ENCODE peak calls at places on chromosomes 16 and 17, in five cellular contexts. B, X, T, U and O are unnamed samples.

GRCh38 chr16:5175263-5175662 is 77.7 kb upstream of the EEF2KMT start:
- DNase-seq in B (no peak), U (no peak), X (no peak), T (no peak), O (no peak)

GRCh38 chr16:29961479-29962343 is at the start of gene TMEM219:
- DNase-seq in U (peak; percentile 94), T (peak; percentile 96), X (peak; percentile 94), B (peak; percentile 94), O (peak; percentile 89)

GRCh38 chr16:31427441-31428276 is 501 bp downstream of the COX6A2 start:
- DNase-seq in B (peak; percentile 75), X (no peak), U (no peak), T (peak; percentile 11), O (no peak)

GRCh38 chr16:26856271-26856670 is 210.5 kb upstream of the C16orf82 start:
- DNase-seq in B (no peak), T (no peak), U (no peak), X (no peak), O (no peak)

GRCh38 chr16:65384441-65384840 is 262.6 kb upstream of the CDH11 start:
- DNase-seq in B (peak; percentile 49), X (no peak), U (no peak), T (no peak), O (no peak)

GRCh38 chr17:13212861-13213260 is 195.0 kb upstream of the ELAC2 start:
- DNase-seq in T (no peak), X (no peak), U (no peak), B (no peak), O (no peak)

GRCh38 chr16:55329791-55330190 is 5.8 kb downstream of the IRX6 start:
- DNase-seq in T (no peak), B (no peak), X (peak; percentile 62), U (no peak), O (no peak)

GRCh38 chr17:75472119-75472518 is 15.7 kb downstream of the TMEM94 start:
- DNase-seq in X (no peak), T (no peak), B (no peak), U (peak; percentile 56), O (no peak)

GRCh38 chr16:67862623-67863583 is 9.9 kb upstream of the EDC4 start:
- DNase-seq in B (peak; percentile 87), T (no peak), X (no peak), U (no peak), O (no peak)

GRCh38 chr16:80936410-80936809 is 70.3 kb downstream of the CMC2 start:
- DNase-seq in U (no peak), B (peak; percentile 32), X (no peak), T (no peak), O (no peak)

GRCh38 chr16:79099701-79100100 is 500.8 kb downstream of the MAF start:
- DNase-seq in U (no peak), B (no peak), X (no peak), T (no peak), O (no peak)

GRCh38 chr16:89009343-89010209 is 32.6 kb upstream of the CBFA2T3 start:
- DNase-seq in U (peak; percentile 46), B (peak; percentile 36), T (peak; percentile 76), X (peak; percentile 77), O (peak; percentile 20)

GRCh38 chr16:84582958-84583516 is 34.8 kb downstream of the COTL1 start:
- DNase-seq in B (peak; percentile 58), T (no peak), X (no peak), U (no peak), O (no peak)

GRCh38 chr17:7221281-7222092 is 1.7 kb downstream of the ACADVL start:
- DNase-seq in U (no peak), T (no peak), X (no peak), B (no peak), O (no peak)

GRCh38 chr17:7560172-7561027 is 1.3 kb upstream of the SENP3 start:
- DNase-seq in B (peak; percentile 85), T (peak; percentile 89), U (peak; percentile 81), X (peak; percentile 90), O (peak; percentile 56)

GRCh38 chr17:41697122-41697962 is 8.7 kb downstream of the EIF1 start:
- DNase-seq in B (peak; percentile 86), X (no peak), U (no peak), T (peak; percentile 70), O (no peak)

GRCh38 chr17:40963838-40964237 is 2.9 kb downstream of the KRT39 start:
- DNase-seq in B (peak; percentile 45), U (peak; percentile 12), X (no peak), T (no peak), O (peak; percentile 38)

GRCh38 chr16:28522792-28523191 is 16.0 kb downstream of the NUPR1 start:
- DNase-seq in T (no peak), X (no peak), B (no peak), U (no peak), O (no peak)
- H2AFZ ChIP-seq in T (no peak overlapping the region), X (no peak overlapping the region), B (no peak overlapping the region), U (no peak overlapping the region), O (no peak overlapping the region)

DNA sequence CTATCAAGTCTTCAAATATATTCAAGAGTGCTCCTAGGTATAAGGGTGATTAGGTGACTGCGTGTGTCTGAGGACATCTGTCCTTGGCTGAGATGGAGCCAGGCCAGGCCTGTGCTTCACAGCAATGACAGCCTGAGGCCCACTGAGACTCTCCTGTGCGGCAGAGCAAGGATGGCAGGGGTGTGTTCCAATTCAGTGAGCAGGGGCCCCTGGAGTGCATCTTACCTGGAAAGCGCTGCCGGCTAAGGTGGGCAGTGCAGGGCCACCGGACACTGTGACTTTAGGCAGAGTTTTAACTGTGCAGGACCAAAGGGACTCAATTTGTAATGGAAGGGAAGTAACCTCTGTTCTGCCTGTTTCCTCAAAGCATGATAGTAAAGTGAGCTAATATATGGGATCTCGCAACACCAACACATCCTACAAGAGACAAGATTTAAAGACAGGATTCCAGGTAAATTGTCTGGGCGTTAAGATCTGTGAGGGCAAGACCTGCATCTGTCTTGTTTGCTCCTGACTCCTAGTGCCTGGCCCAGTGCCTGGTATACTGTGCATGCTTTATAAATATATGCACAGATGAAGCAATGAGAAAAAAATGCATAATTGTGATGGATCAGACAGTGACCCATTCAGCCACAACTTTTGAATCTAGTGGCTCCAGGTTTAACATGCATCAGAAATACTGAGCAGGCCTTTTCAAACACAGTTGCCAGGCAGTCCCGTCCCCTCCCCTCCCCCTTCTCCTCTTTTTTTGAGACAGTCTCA is 86.7 kb downstream of the MRC2 start:
- DNase-seq in X (no peak), U (no peak), B (peak; percentile 78), T (no peak), O (peak; percentile 35)
- H3K27ac ChIP-seq in X (no peak overlapping the region), U (no peak overlapping the region), B (peak overlapping the region; percentile 75), T (no peak overlapping the region), O (no peak overlapping the region)

GRCh38 chr16:58280846-58281301 is 14.0 kb downstream of the PRSS54 start:
- DNase-seq in U (no peak), T (no peak), B (peak; percentile 21), X (no peak), O (peak; percentile 22)

GRCh38 chr16:58286280-58286679 is 8.5 kb downstream of the PRSS54 start:
- DNase-seq in X (no peak), U (no peak), T (no peak), B (no peak), O (no peak)

GRCh38 chr16:58286769-58287433 is 7.9 kb downstream of the PRSS54 start:
- DNase-seq in T (no peak), X (no peak), U (no peak), B (no peak), O (no peak)

GRCh38 chr16:58284021-58284420 is 10.8 kb downstream of the PRSS54 start:
- DNase-seq in T (no peak), X (no peak), B (no peak), U (no peak), O (no peak)

DNA sequence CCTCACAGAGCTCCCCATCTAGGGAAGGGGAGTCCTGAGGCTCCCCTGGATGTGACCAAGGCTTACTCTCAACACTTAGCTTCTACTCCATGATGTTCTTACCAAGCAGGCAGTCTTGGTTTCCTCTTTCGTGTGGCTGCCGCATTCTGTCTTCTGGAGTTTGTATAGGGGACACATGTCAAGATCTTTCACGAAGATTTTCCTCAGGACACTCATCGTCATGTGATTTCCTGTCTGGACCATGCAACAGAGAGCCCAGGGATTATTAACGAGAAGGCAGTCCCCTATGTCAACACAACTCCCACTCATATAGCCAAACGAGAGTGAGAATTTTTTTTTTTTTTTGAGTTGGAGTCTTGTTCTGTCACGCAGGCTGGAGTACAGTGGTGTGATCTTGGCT is 10.3 kb downstream of the PRSS54 start:
- DNase-seq in T (no peak), X (no peak), B (no peak), U (no peak), O (no peak)
- H2AFZ ChIP-seq in T (no peak overlapping the region), X (no peak overlapping the region), B (no peak overlapping the region), U (no peak overlapping the region), O (no peak overlapping the region)

GRCh38 chr16:48232459-48233040 is 11.6 kb upstream of the LONP2 start:
- DNase-seq in B (peak; percentile 34), U (no peak), T (no peak), X (no peak), O (peak; percentile 35)

GRCh38 chr16:48235058-48235555 is 9.0 kb upstream of the LONP2 start:
- DNase-seq in U (no peak), T (no peak), B (no peak), X (no peak), O (no peak)

GRCh38 chr16:48236286-48236685 is 7.8 kb upstream of the LONP2 start:
- DNase-seq in B (no peak), T (no peak), X (no peak), U (no peak), O (no peak)

GRCh38 chr16:48234630-48235029 is 9.5 kb upstream of the LONP2 start:
- DNase-seq in B (no peak), T (no peak), U (no peak), X (no peak), O (no peak)

DNA sequence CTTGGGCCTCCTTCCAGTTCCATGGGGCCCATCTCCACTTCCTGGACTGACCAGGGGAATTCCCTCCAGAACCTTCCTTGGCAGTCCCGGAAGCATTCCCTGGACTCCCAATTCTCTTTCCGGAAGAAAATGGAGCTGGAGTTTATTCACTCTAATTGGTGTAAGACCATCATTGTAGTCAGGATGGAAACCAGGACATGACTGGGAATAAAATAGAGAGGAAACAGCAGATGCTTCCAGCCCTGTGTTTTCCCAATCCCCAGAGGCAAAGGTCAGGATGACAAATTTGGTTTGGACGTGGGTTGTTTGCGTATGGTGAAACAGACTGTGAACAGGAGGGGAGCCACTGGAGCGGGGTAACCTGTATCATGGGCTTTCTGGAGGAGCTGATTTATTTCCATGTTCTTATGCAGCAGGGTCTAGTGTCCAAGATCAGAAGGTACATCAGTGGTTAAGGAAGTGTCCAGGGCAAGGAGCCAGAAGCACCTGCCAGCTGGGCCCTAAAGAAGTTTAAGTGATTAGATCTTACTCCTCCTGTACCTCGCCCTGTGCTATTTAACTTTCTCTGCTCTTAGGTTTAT is 8.5 kb upstream of the LONP2 start:
- DNase-seq in U (no peak), T (no peak), X (no peak), B (no peak), O (peak; percentile 19)
- H3K27ac ChIP-seq in U (no peak overlapping the region), T (no peak overlapping the region), X (no peak overlapping the region), B (no peak overlapping the region), O (no peak overlapping the region)